ENCODE peak calls at places on chromosomes 6 and 20, in seven cellular contexts. One of them, this sample, is unnamed.
A peak's percentile ranks its signal among the peaks of the same experiment; 100 is the strongest.

GRCh38 chr20:63931735-63932134 is 24.5 kb downstream of the UCKL1 start:
- DNase-seq in fibroblast of the aortic adventitia: no peak
- DNase-seq in Right ventricle myocardium superior: no peak
- DNase-seq in A172: no peak
- DNase-seq in islet precursor cell: no peak
- DNase-seq in GM12865: no peak
- DNase-seq in stimulated activated CD8-positive, alpha-beta memory T cell treated with anti-CD3 and anti-CD28 coated beads, Interleukin-4, amount 100 ng/mL, for 48 hours: no peak
- DNase-seq in this sample: no peak

GRCh38 chr20:52361650-52362049 is 170.1 kb upstream of the ZFP64 start:
- DNase-seq in fibroblast of the aortic adventitia: no peak
- DNase-seq in Right ventricle myocardium superior: no peak
- DNase-seq in A172: no peak
- DNase-seq in islet precursor cell: no peak
- DNase-seq in GM12865: no peak
- DNase-seq in stimulated activated CD8-positive, alpha-beta memory T cell treated with anti-CD3 and anti-CD28 coated beads, Interleukin-4, amount 100 ng/mL, for 48 hours: no peak
- DNase-seq in this sample: no peak

GRCh38 chr20:63090682-63091571 is 84.2 kb upstream of the BHLHE23 start:
- DNase-seq in fibroblast of the aortic adventitia: no peak
- DNase-seq in Right ventricle myocardium superior: peak; percentile 31
- DNase-seq in A172: no peak
- DNase-seq in islet precursor cell: peak; percentile 43
- DNase-seq in GM12865: no peak
- DNase-seq in stimulated activated CD8-positive, alpha-beta memory T cell treated with anti-CD3 and anti-CD28 coated beads, Interleukin-4, amount 100 ng/mL, for 48 hours: no peak
- DNase-seq in this sample: no peak

GRCh38 chr6:3312604-3313167 is 53.9 kb downstream of the PSMG4 start:
- DNase-seq in fibroblast of the aortic adventitia: no peak
- DNase-seq in Right ventricle myocardium superior: no peak
- DNase-seq in A172: no peak
- DNase-seq in islet precursor cell: no peak
- DNase-seq in GM12865: no peak
- DNase-seq in stimulated activated CD8-positive, alpha-beta memory T cell treated with anti-CD3 and anti-CD28 coated beads, Interleukin-4, amount 100 ng/mL, for 48 hours: no peak
- DNase-seq in this sample: no peak

GRCh38 chr6:69704916-69705315 is 91.9 kb downstream of the LMBRD1 start:
- DNase-seq in fibroblast of the aortic adventitia: peak; percentile 60
- DNase-seq in Right ventricle myocardium superior: no peak
- DNase-seq in A172: no peak
- DNase-seq in islet precursor cell: no peak
- DNase-seq in GM12865: no peak
- DNase-seq in stimulated activated CD8-positive, alpha-beta memory T cell treated with anti-CD3 and anti-CD28 coated beads, Interleukin-4, amount 100 ng/mL, for 48 hours: no peak
- DNase-seq in this sample: peak; percentile 42

GRCh38 chr20:63534831-63535651 is 2.1 kb downstream of the PTK6 start:
- DNase-seq in fibroblast of the aortic adventitia: peak; percentile 15
- DNase-seq in Right ventricle myocardium superior: peak; percentile 37
- DNase-seq in A172: no peak
- DNase-seq in islet precursor cell: no peak
- DNase-seq in GM12865: no peak
- DNase-seq in stimulated activated CD8-positive, alpha-beta memory T cell treated with anti-CD3 and anti-CD28 coated beads, Interleukin-4, amount 100 ng/mL, for 48 hours: no peak
- DNase-seq in this sample: no peak

GRCh38 chr6:132060591-132060990 is 109.4 kb upstream of the CCN2 start:
- DNase-seq in fibroblast of the aortic adventitia: peak; percentile 56
- DNase-seq in Right ventricle myocardium superior: no peak
- DNase-seq in A172: peak; percentile 49
- DNase-seq in islet precursor cell: no peak
- DNase-seq in GM12865: no peak
- DNase-seq in stimulated activated CD8-positive, alpha-beta memory T cell treated with anti-CD3 and anti-CD28 coated beads, Interleukin-4, amount 100 ng/mL, for 48 hours: no peak
- DNase-seq in this sample: peak; percentile 84

GRCh38 chr6:41552723-41553122 is 6.5 kb downstream of the FOXP4 start:
- DNase-seq in fibroblast of the aortic adventitia: no peak
- DNase-seq in Right ventricle myocardium superior: no peak
- DNase-seq in A172: no peak
- DNase-seq in islet precursor cell: no peak
- DNase-seq in GM12865: no peak
- DNase-seq in stimulated activated CD8-positive, alpha-beta memory T cell treated with anti-CD3 and anti-CD28 coated beads, Interleukin-4, amount 100 ng/mL, for 48 hours: no peak
- DNase-seq in this sample: no peak

GRCh38 chr6:111038534-111039252 is 48.6 kb upstream of the SLC16A10 start:
- DNase-seq in fibroblast of the aortic adventitia: no peak
- DNase-seq in Right ventricle myocardium superior: no peak
- DNase-seq in A172: no peak
- DNase-seq in islet precursor cell: no peak
- DNase-seq in GM12865: peak; percentile 67
- DNase-seq in stimulated activated CD8-positive, alpha-beta memory T cell treated with anti-CD3 and anti-CD28 coated beads, Interleukin-4, amount 100 ng/mL, for 48 hours: peak; percentile 38
- DNase-seq in this sample: no peak

GRCh38 chr6:34513628-34514027 is 42.5 kb downstream of the SPDEF start:
- DNase-seq in fibroblast of the aortic adventitia: no peak
- DNase-seq in Right ventricle myocardium superior: no peak
- DNase-seq in A172: no peak
- DNase-seq in islet precursor cell: no peak
- DNase-seq in GM12865: no peak
- DNase-seq in stimulated activated CD8-positive, alpha-beta memory T cell treated with anti-CD3 and anti-CD28 coated beads, Interleukin-4, amount 100 ng/mL, for 48 hours: no peak
- DNase-seq in this sample: no peak

GRCh38 chr6:70673601-70674000 is 5.9 kb downstream of the SMAP1 start:
- DNase-seq in fibroblast of the aortic adventitia: peak; percentile 43
- DNase-seq in Right ventricle myocardium superior: no peak
- DNase-seq in A172: peak; percentile 48
- DNase-seq in islet precursor cell: no peak
- DNase-seq in GM12865: no peak
- DNase-seq in stimulated activated CD8-positive, alpha-beta memory T cell treated with anti-CD3 and anti-CD28 coated beads, Interleukin-4, amount 100 ng/mL, for 48 hours: no peak
- DNase-seq in this sample: peak; percentile 53

GRCh38 chr6:89287351-89288028 is 27.6 kb downstream of the GABRR2 start:
- DNase-seq in fibroblast of the aortic adventitia: no peak
- DNase-seq in Right ventricle myocardium superior: no peak
- DNase-seq in A172: no peak
- DNase-seq in islet precursor cell: no peak
- DNase-seq in GM12865: no peak
- DNase-seq in stimulated activated CD8-positive, alpha-beta memory T cell treated with anti-CD3 and anti-CD28 coated beads, Interleukin-4, amount 100 ng/mL, for 48 hours: no peak
- DNase-seq in this sample: no peak

GRCh38 chr6:133286765-133287164 is 45.6 kb downstream of the EYA4 start:
- DNase-seq in fibroblast of the aortic adventitia: peak; percentile 12
- DNase-seq in Right ventricle myocardium superior: no peak
- DNase-seq in A172: peak; percentile 13
- DNase-seq in islet precursor cell: no peak
- DNase-seq in GM12865: peak; percentile 11
- DNase-seq in stimulated activated CD8-positive, alpha-beta memory T cell treated with anti-CD3 and anti-CD28 coated beads, Interleukin-4, amount 100 ng/mL, for 48 hours: no peak
- DNase-seq in this sample: peak; percentile 4

GRCh38 chr20:48381353-48382120 is 446.3 kb downstream of the PREX1 start:
- DNase-seq in fibroblast of the aortic adventitia: no peak
- DNase-seq in Right ventricle myocardium superior: no peak
- DNase-seq in A172: no peak
- DNase-seq in islet precursor cell: no peak
- DNase-seq in GM12865: no peak
- DNase-seq in stimulated activated CD8-positive, alpha-beta memory T cell treated with anti-CD3 and anti-CD28 coated beads, Interleukin-4, amount 100 ng/mL, for 48 hours: no peak
- DNase-seq in this sample: no peak

GRCh38 chr6:11769816-11770545 is 8.6 kb downstream of the ADTRP start:
- DNase-seq in fibroblast of the aortic adventitia: no peak
- DNase-seq in Right ventricle myocardium superior: no peak
- DNase-seq in A172: peak; percentile 20
- DNase-seq in islet precursor cell: peak; percentile 71
- DNase-seq in GM12865: no peak
- DNase-seq in stimulated activated CD8-positive, alpha-beta memory T cell treated with anti-CD3 and anti-CD28 coated beads, Interleukin-4, amount 100 ng/mL, for 48 hours: no peak
- DNase-seq in this sample: no peak

GRCh38 chr6:45513331-45513730 is 135.6 kb upstream of the SUPT3H start:
- DNase-seq in fibroblast of the aortic adventitia: no peak
- DNase-seq in Right ventricle myocardium superior: no peak
- DNase-seq in A172: no peak
- DNase-seq in islet precursor cell: no peak
- DNase-seq in GM12865: no peak
- DNase-seq in stimulated activated CD8-positive, alpha-beta memory T cell treated with anti-CD3 and anti-CD28 coated beads, Interleukin-4, amount 100 ng/mL, for 48 hours: no peak
- DNase-seq in this sample: no peak

GRCh38 chr20:32538526-32538918 is 46.6 kb downstream of the NOL4L start:
- DNase-seq in fibroblast of the aortic adventitia: peak; percentile 39
- DNase-seq in Right ventricle myocardium superior: no peak
- DNase-seq in A172: peak; percentile 25
- DNase-seq in islet precursor cell: peak; percentile 78
- DNase-seq in GM12865: no peak
- DNase-seq in stimulated activated CD8-positive, alpha-beta memory T cell treated with anti-CD3 and anti-CD28 coated beads, Interleukin-4, amount 100 ng/mL, for 48 hours: peak; percentile 59
- DNase-seq in this sample: no peak

GRCh38 chr6:134873500-134874388 is 76.2 kb downstream of the ALDH8A1 start:
- DNase-seq in fibroblast of the aortic adventitia: no peak
- DNase-seq in Right ventricle myocardium superior: no peak
- DNase-seq in A172: no peak
- DNase-seq in islet precursor cell: no peak
- DNase-seq in GM12865: peak; percentile 53
- DNase-seq in stimulated activated CD8-positive, alpha-beta memory T cell treated with anti-CD3 and anti-CD28 coated beads, Interleukin-4, amount 100 ng/mL, for 48 hours: peak; percentile 25
- DNase-seq in this sample: no peak

GRCh38 chr20:35568645-35569044 is 26.8 kb downstream of the ERGIC3 start:
- DNase-seq in fibroblast of the aortic adventitia: no peak
- DNase-seq in Right ventricle myocardium superior: no peak
- DNase-seq in A172: peak; percentile 22
- DNase-seq in islet precursor cell: no peak
- DNase-seq in GM12865: peak; percentile 38
- DNase-seq in stimulated activated CD8-positive, alpha-beta memory T cell treated with anti-CD3 and anti-CD28 coated beads, Interleukin-4, amount 100 ng/mL, for 48 hours: no peak
- DNase-seq in this sample: no peak

GRCh38 chr6:36029464-36029863 is 1.9 kb downstream of the MAPK14 start:
- DNase-seq in fibroblast of the aortic adventitia: peak; percentile 91
- DNase-seq in Right ventricle myocardium superior: no peak
- DNase-seq in A172: no peak
- DNase-seq in islet precursor cell: no peak
- DNase-seq in GM12865: no peak
- DNase-seq in stimulated activated CD8-positive, alpha-beta memory T cell treated with anti-CD3 and anti-CD28 coated beads, Interleukin-4, amount 100 ng/mL, for 48 hours: no peak
- DNase-seq in this sample: peak; percentile 68

GRCh38 chr6:159255434-159255951 is 86.3 kb downstream of the FNDC1 start:
- DNase-seq in fibroblast of the aortic adventitia: no peak
- DNase-seq in Right ventricle myocardium superior: no peak
- DNase-seq in A172: no peak
- DNase-seq in islet precursor cell: no peak
- DNase-seq in GM12865: no peak
- DNase-seq in stimulated activated CD8-positive, alpha-beta memory T cell treated with anti-CD3 and anti-CD28 coated beads, Interleukin-4, amount 100 ng/mL, for 48 hours: no peak
- DNase-seq in this sample: no peak

GRCh38 chr6:131765081-131765852 is 42.6 kb upstream of the ENPP1 start:
- DNase-seq in fibroblast of the aortic adventitia: peak; percentile 55
- DNase-seq in Right ventricle myocardium superior: no peak
- DNase-seq in A172: no peak
- DNase-seq in islet precursor cell: peak; percentile 63
- DNase-seq in GM12865: no peak
- DNase-seq in stimulated activated CD8-positive, alpha-beta memory T cell treated with anti-CD3 and anti-CD28 coated beads, Interleukin-4, amount 100 ng/mL, for 48 hours: no peak
- DNase-seq in this sample: peak; percentile 88

GRCh38 chr20:6164421-6165341 is 41.9 kb upstream of the FERMT1 start:
- DNase-seq in fibroblast of the aortic adventitia: peak; percentile 28
- DNase-seq in Right ventricle myocardium superior: peak; percentile 60
- DNase-seq in A172: peak; percentile 40
- DNase-seq in islet precursor cell: no peak
- DNase-seq in GM12865: no peak
- DNase-seq in stimulated activated CD8-positive, alpha-beta memory T cell treated with anti-CD3 and anti-CD28 coated beads, Interleukin-4, amount 100 ng/mL, for 48 hours: no peak
- DNase-seq in this sample: no peak

GRCh38 chr6:110822248-110822647 is 7.0 kb upstream of the CDK19 start:
- DNase-seq in fibroblast of the aortic adventitia: peak; percentile 90
- DNase-seq in Right ventricle myocardium superior: no peak
- DNase-seq in A172: no peak
- DNase-seq in islet precursor cell: no peak
- DNase-seq in GM12865: no peak
- DNase-seq in stimulated activated CD8-positive, alpha-beta memory T cell treated with anti-CD3 and anti-CD28 coated beads, Interleukin-4, amount 100 ng/mL, for 48 hours: no peak
- DNase-seq in this sample: no peak

GRCh38 chr20:25197173-25197869 is 1.8 kb downstream of the ENTPD6 start:
- DNase-seq in fibroblast of the aortic adventitia: no peak
- DNase-seq in Right ventricle myocardium superior: no peak
- DNase-seq in A172: no peak
- DNase-seq in islet precursor cell: no peak
- DNase-seq in GM12865: no peak
- DNase-seq in stimulated activated CD8-positive, alpha-beta memory T cell treated with anti-CD3 and anti-CD28 coated beads, Interleukin-4, amount 100 ng/mL, for 48 hours: peak; percentile 24
- DNase-seq in this sample: no peak

GRCh38 chr6:149963462-149964242 is at the start of gene ULBP1:
- DNase-seq in fibroblast of the aortic adventitia: peak; percentile 86
- DNase-seq in Right ventricle myocardium superior: peak; percentile 95
- DNase-seq in A172: peak; percentile 20
- DNase-seq in islet precursor cell: peak; percentile 93
- DNase-seq in GM12865: peak; percentile 50
- DNase-seq in stimulated activated CD8-positive, alpha-beta memory T cell treated with anti-CD3 and anti-CD28 coated beads, Interleukin-4, amount 100 ng/mL, for 48 hours: peak; percentile 91
- DNase-seq in this sample: peak; percentile 94

GRCh38 chr6:33147807-33148666 is 44.2 kb downstream of the COL11A2 start:
- DNase-seq in fibroblast of the aortic adventitia: peak; percentile 81
- DNase-seq in Right ventricle myocardium superior: no peak
- DNase-seq in A172: peak; percentile 32
- DNase-seq in islet precursor cell: no peak
- DNase-seq in GM12865: peak; percentile 35
- DNase-seq in stimulated activated CD8-positive, alpha-beta memory T cell treated with anti-CD3 and anti-CD28 coated beads, Interleukin-4, amount 100 ng/mL, for 48 hours: no peak
- DNase-seq in this sample: peak; percentile 49

GRCh38 chr6:135990855-135991464 is 139.5 kb downstream of the PDE7B start:
- DNase-seq in fibroblast of the aortic adventitia: no peak
- DNase-seq in Right ventricle myocardium superior: no peak
- DNase-seq in A172: no peak
- DNase-seq in islet precursor cell: no peak
- DNase-seq in GM12865: no peak
- DNase-seq in stimulated activated CD8-positive, alpha-beta memory T cell treated with anti-CD3 and anti-CD28 coated beads, Interleukin-4, amount 100 ng/mL, for 48 hours: no peak
- DNase-seq in this sample: no peak

GRCh38 chr6:10855233-10855632 is 16.9 kb upstream of the MAK start:
- DNase-seq in fibroblast of the aortic adventitia: no peak
- DNase-seq in Right ventricle myocardium superior: no peak
- DNase-seq in A172: no peak
- DNase-seq in islet precursor cell: no peak
- DNase-seq in GM12865: no peak
- DNase-seq in stimulated activated CD8-positive, alpha-beta memory T cell treated with anti-CD3 and anti-CD28 coated beads, Interleukin-4, amount 100 ng/mL, for 48 hours: no peak
- DNase-seq in this sample: no peak

GRCh38 chr6:36544228-36544627 is 3.1 kb downstream of the STK38 start:
- DNase-seq in fibroblast of the aortic adventitia: peak; percentile 68
- DNase-seq in Right ventricle myocardium superior: no peak
- DNase-seq in A172: no peak
- DNase-seq in islet precursor cell: no peak
- DNase-seq in GM12865: peak; percentile 64
- DNase-seq in stimulated activated CD8-positive, alpha-beta memory T cell treated with anti-CD3 and anti-CD28 coated beads, Interleukin-4, amount 100 ng/mL, for 48 hours: peak; percentile 41
- DNase-seq in this sample: peak; percentile 37

This sample was measured in EL.